ENCODE peak calls at places on chromosome 18, in six cellular contexts. A is left cardiac atrium, O is NCI-H1092, U is IMR-90, W is kidney glomerular epithelial cell, R is endothelial cell of umbilical vein. I is an unnamed sample.

GRCh38 chr18:75107196-75107930 is 101.6 kb downstream of the PTGR3 start:
- DNase-seq in A (no peak), O (no peak), U (no peak), W (no peak), R (no peak), I (peak; percentile 2)

GRCh38 chr18:49617846-49618245 is 56.0 kb downstream of the LIPG start:
- DNase-seq in A (no peak), O (no peak), U (no peak), W (no peak), R (no peak), I (peak; percentile 65)

GRCh38 chr18:40841473-40841872 is 1113.6 kb upstream of the PIK3C3 start:
- DNase-seq in A (no peak), O (no peak), U (peak; percentile 74), W (peak; percentile 39), R (no peak), I (no peak)

GRCh38 chr18:46424898-46425297 is 232.1 kb downstream of the LOXHD1 start:
- DNase-seq in A (no peak), O (no peak), U (no peak), W (no peak), R (no peak), I (no peak)

GRCh38 chr18:8912348-8913057 is 190.0 kb upstream of the NDUFV2 start:
- DNase-seq in A (no peak), O (no peak), U (no peak), W (no peak), R (no peak), I (no peak)

GRCh38 chr18:44740000-44740399 is 59.3 kb downstream of the SETBP1 start:
- DNase-seq in A (no peak), O (no peak), U (no peak), W (no peak), R (no peak), I (no peak)

GRCh38 chr18:47334966-47335365 is 83.5 kb upstream of the SKOR2 start:
- DNase-seq in A (no peak), O (no peak), U (no peak), W (no peak), R (no peak), I (no peak)

GRCh38 chr18:58226476-58226875 is 182.4 kb downstream of the NEDD4L start:
- DNase-seq in A (no peak), O (no peak), U (no peak), W (no peak), R (no peak), I (no peak)

GRCh38 chr18:21703241-21703820 is 1.2 kb downstream of the ABHD3 start:
- DNase-seq in A (no peak), O (no peak), U (peak; percentile 51), W (no peak), R (no peak), I (no peak)

GRCh38 chr18:2709316-2709715 is 53.8 kb downstream of the SMCHD1 start:
- DNase-seq in A (no peak), O (no peak), U (no peak), W (no peak), R (no peak), I (no peak)

GRCh38 chr18:494602-494983 is 5.9 kb downstream of the COLEC12 start:
- DNase-seq in A (no peak), O (no peak), U (peak; percentile 94), W (no peak), R (no peak), I (no peak)

GRCh38 chr18:48643262-48643661 is 104.4 kb downstream of the CTIF start:
- DNase-seq in A (no peak), O (no peak), U (peak; percentile 58), W (no peak), R (no peak), I (no peak)

GRCh38 chr18:49813321-49814146 is at the start of gene ACAA2:
- DNase-seq in A (peak; percentile 89), O (peak; percentile 85), U (peak; percentile 83), W (peak; percentile 60), R (peak; percentile 83), I (peak; percentile 88)

GRCh38 chr18:63099026-63099840 is 220.3 kb downstream of the BCL2 start:
- DNase-seq in A (no peak), O (no peak), U (no peak), W (no peak), R (no peak), I (no peak)

GRCh38 chr18:74963820-74964446 is 245.0 kb downstream of the PTGR3 start:
- DNase-seq in A (no peak), O (peak; percentile 78), U (peak; percentile 56), W (peak; percentile 24), R (peak; percentile 62), I (peak; percentile 63)

GRCh38 chr18:77223221-77223639 is 26.4 kb upstream of the GALR1 start:
- DNase-seq in A (no peak), O (no peak), U (no peak), W (no peak), R (no peak), I (no peak)

GRCh38 chr18:50662775-50663383 is 103.0 kb downstream of the MAPK4 start:
- DNase-seq in A (no peak), O (no peak), U (no peak), W (no peak), R (no peak), I (no peak)

GRCh38 chr18:63291278-63291677 is 28.3 kb downstream of the BCL2 start:
- DNase-seq in A (no peak), O (no peak), U (no peak), W (no peak), R (no peak), I (no peak)

GRCh38 chr18:3610818-3611217 is 160.8 kb downstream of the TGIF1 start:
- DNase-seq in A (no peak), O (no peak), U (peak; percentile 44), W (no peak), R (no peak), I (no peak)

GRCh38 chr18:48657446-48658120 is 118.8 kb downstream of the CTIF start:
- DNase-seq in A (no peak), O (no peak), U (no peak), W (no peak), R (no peak), I (peak; percentile 42)

I was measured in testis.